ENCODE peak calls at places on chromosomes 4 and X, in six cellular contexts. K is Caco-2, Q is bronchial epithelial cell, H is neural progenitor cell, Y is stomach, B is mammary epithelial cell. W is an unnamed sample. For H3K36me3, the result is how much of the 10 kb centered on the place peaks cover.

GRCh38 chrX:1126738-1127137 is 85.7 kb downstream of the CRLF2 start:
- DNase-seq in K (no peak), Q (no peak), H (no peak), Y (no peak), B (no peak), W (no peak)

GRCh38 chrX:16444353-16444752 is 205.6 kb upstream of the S100G start:
- DNase-seq in K (no peak), Q (peak), H (no peak), Y (no peak), B (peak), W (no peak)

GRCh38 chr4:26051278-26051677 is 137.3 kb downstream of the SMIM20 start:
- DNase-seq in K (no peak), Q (no peak), H (no peak), Y (no peak), B (no peak), W (no peak)

GRCh38 chr4:185254434-185254833 is 45.0 kb downstream of the SNX25 start:
- DNase-seq in K (no peak), Q (peak), H (no peak), Y (no peak), B (no peak), W (no peak)

GRCh38 chrX:9955506-9955905 is 11.7 kb upstream of the CLDN34 start:
- DNase-seq in K (no peak), Q (no peak), H (no peak), Y (no peak), B (no peak), W (no peak)

GRCh38 chr4:140156529-140157171 is 2.7 kb upstream of the MAML3 start:
- DNase-seq in K (no peak), Q (no peak), H (no peak), Y (no peak), B (no peak), W (no peak)

GRCh38 chr4:3065551-3065950 is 8.8 kb downstream of the HTT-AS start:
- DNase-seq in K (no peak), Q (no peak), H (no peak), Y (no peak), B (no peak), W (no peak)

GRCh38 chr4:6658635-6659075 is 18.2 kb downstream of the MRFAP1 start:
- DNase-seq in K (no peak), Q (no peak), H (peak), Y (no peak), B (peak), W (peak)

GRCh38 chr4:180953572-180953971 is 1289.6 kb upstream of the TENM3 start:
- DNase-seq in K (peak), Q (peak), H (peak), Y (no peak), B (no peak), W (peak)

GRCh38 chr4:156594619-156595018 is 377.0 kb downstream of the PDGFC start:
- DNase-seq in K (no peak), Q (peak), H (no peak), Y (peak), B (peak), W (peak)

GRCh38 chr4:20591571-20592455 is 108.4 kb upstream of the PACRGL start:
- DNase-seq in K (no peak), Q (no peak), H (no peak), Y (no peak), B (no peak), W (no peak)

GRCh38 chrX:96861228-96861627 is 22.5 kb upstream of the RPA4 start:
- DNase-seq in K (no peak), Q (no peak), H (no peak), Y (no peak), B (no peak), W (no peak)

GRCh38 chrX:53713987-53714579 is 27.6 kb upstream of the HUWE1 start:
- DNase-seq in K (no peak), Q (no peak), H (no peak), Y (no peak), B (peak), W (no peak)

GRCh38 chrX:85112270-85112669 is 108.6 kb downstream of the APOOL start:
- DNase-seq in K (no peak), Q (no peak), H (no peak), Y (no peak), B (no peak), W (no peak)

GRCh38 chrX:118727686-118728339 is 407 bp downstream of the IL13RA1 start:
- DNase-seq in K (peak), Q (no peak), H (peak), Y (peak), B (peak), W (no peak)

GRCh38 chrX:10759400-10759799 is 139.0 kb upstream of the MID1 start:
- DNase-seq in K (no peak), Q (no peak), H (no peak), Y (no peak), B (no peak), W (no peak)

GRCh38 chr4:19739101-19739651 is 512.5 kb upstream of the SLIT2 start:
- DNase-seq in K (no peak), Q (peak), H (no peak), Y (no peak), B (peak), W (peak)

GRCh38 chr4:143202824-143203223 is 18.1 kb downstream of the USP38 start:
- DNase-seq in K (no peak), Q (peak), H (no peak), Y (no peak), B (no peak), W (peak)

GRCh38 chr4:100826808-100827548 is 309.2 kb upstream of the EMCN start:
- DNase-seq in K (no peak), Q (no peak), H (no peak), Y (no peak), B (no peak), W (no peak)

GRCh38 chrX:111837226-111837625 is 38.8 kb upstream of the TRPC5OS start:
- DNase-seq in K (no peak), Q (no peak), H (no peak), Y (no peak), B (no peak), W (no peak)

GRCh38 chrX:151279161-151279560 is 102.8 kb downstream of the GPR50 start:
- DNase-seq in K (no peak), Q (no peak), H (peak), Y (no peak), B (no peak), W (no peak)

GRCh38 chrX:39518451-39519212 is 579.1 kb downstream of the BCOR start:
- DNase-seq in K (no peak), Q (no peak), H (peak), Y (peak), B (no peak), W (no peak)

GRCh38 chr4:181150173-181150572 is 1093.0 kb upstream of the TENM3 start:
- DNase-seq in K (no peak), Q (no peak), H (no peak), Y (no peak), B (no peak), W (no peak)

GRCh38 chr4:113450681-113451080 is 310.9 kb downstream of the CAMK2D start:
- DNase-seq in K (no peak), Q (no peak), H (no peak), Y (no peak), B (no peak), W (no peak)

GRCh38 chr4:107006218-107006617 is 29.9 kb downstream of the DKK2 start:
- DNase-seq in K (no peak), Q (no peak), H (no peak), Y (no peak), B (no peak), W (no peak)

GRCh38 chr4:77021614-77022089 is 54.1 kb downstream of the CCNI start:
- DNase-seq in K (no peak), Q (no peak), H (no peak), Y (peak), B (no peak), W (no peak)

GRCh38 chr4:77022581-77023133 is 53.1 kb downstream of the CCNI start:
- DNase-seq in K (no peak), Q (no peak), H (peak), Y (no peak), B (no peak), W (peak)

GRCh38 chr4:77026322-77026704 is 49.5 kb downstream of the CCNI start:
- DNase-seq in K (no peak), Q (no peak), H (no peak), Y (no peak), B (no peak), W (no peak)

GRCh38 chr4:77025643-77026321 is 50.0 kb downstream of the CCNI start:
- DNase-seq in K (no peak), Q (no peak), H (no peak), Y (no peak), B (peak), W (no peak)

GRCh38 chr4:77023920-77024319 is 51.9 kb downstream of the CCNI start:
- DNase-seq in K (no peak), Q (no peak), H (no peak), Y (peak), B (no peak), W (peak)
- H3K36me3 ChIP-seq in K (under half), Q (under half), H (under half), Y (under half), B (under half), W (under half)

GRCh38 chrX:79156818-79157217 is 12.3 kb downstream of the GPR174 start:
- DNase-seq in K (no peak), Q (no peak), H (no peak), Y (no peak), B (no peak), W (no peak)

GRCh38 chrX:79161655-79162054 is 17.2 kb downstream of the GPR174 start:
- DNase-seq in K (no peak), Q (no peak), H (no peak), Y (no peak), B (no peak), W (peak)

GRCh38 chrX:79159800-79160199 is 15.3 kb downstream of the GPR174 start:
- DNase-seq in K (no peak), Q (no peak), H (no peak), Y (no peak), B (no peak), W (no peak)

GRCh38 chrX:79167437-79167836 is 22.9 kb downstream of the GPR174 start:
- DNase-seq in K (no peak), Q (no peak), H (no peak), Y (no peak), B (no peak), W (peak)

DNA sequence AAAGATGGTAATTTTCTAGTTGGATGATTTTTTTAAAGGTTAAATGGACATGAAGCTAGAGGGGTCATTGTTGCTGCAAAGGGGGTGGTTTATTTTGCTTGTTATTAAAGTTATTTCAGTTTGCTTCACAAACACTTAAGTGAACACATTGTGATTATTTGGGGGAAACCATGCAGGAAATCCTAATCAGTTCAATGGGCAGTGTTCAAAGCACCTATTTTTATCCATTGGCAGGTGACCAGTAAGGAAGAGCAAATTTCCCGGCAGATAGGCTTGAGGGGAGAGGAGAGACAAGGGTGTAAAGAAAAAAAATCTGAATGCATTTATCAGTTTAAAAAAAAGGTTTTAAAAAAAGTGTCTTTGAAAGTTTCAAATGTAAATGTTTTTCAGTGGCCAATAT is 17.6 kb downstream of the GPR174 start:
- DNase-seq in K (no peak), Q (no peak), H (no peak), Y (no peak), B (no peak), W (no peak)
- H3K4me3 ChIP-seq in K (no peak), Q (no peak), H (no peak), Y (no peak), B (no peak), W (peak)

GRCh38 chr4:15636818-15637217 is 18.3 kb downstream of the FBXL5 start:
- DNase-seq in K (no peak), Q (peak), H (no peak), Y (no peak), B (peak), W (no peak)
- H3K36me3 ChIP-seq in K (under half), Q (under half), H (under half), Y (under half), B (under half), W (half or more)

DNA sequence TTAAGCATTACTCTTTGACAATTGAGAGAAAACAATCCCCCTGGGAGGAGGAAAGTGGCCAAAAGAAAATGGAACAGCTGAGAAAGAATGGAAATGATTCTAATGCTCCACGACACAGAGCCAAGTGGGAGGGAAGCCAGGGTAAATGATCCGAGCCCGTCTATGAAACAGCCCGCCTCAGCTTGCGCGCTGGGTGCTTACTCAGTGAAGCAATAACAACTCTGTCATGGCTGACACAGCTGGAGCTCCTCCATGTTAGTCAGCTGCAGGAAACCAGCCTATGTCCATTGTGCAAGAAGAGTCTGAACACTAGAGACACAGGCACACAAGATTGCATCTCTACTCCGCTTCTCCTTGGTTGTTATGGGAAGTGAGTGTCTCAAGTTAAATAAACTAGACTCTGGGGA is 19.3 kb downstream of the NOA1 start:
- DNase-seq in K (no peak), Q (peak), H (no peak), Y (peak), B (peak), W (peak)
- H3K4me3 ChIP-seq in K (no peak), Q (no peak), H (no peak), Y (no peak), B (no peak), W (no peak)

GRCh38 chr4:102824398-102824797 is 3.0 kb downstream of the UBE2D3 start:
- DNase-seq in K (no peak), Q (no peak), H (no peak), Y (no peak), B (no peak), W (no peak)
- H3K36me3 ChIP-seq in K (under half), Q (under half), H (under half), Y (under half), B (under half), W (under half)

GRCh38 chr4:172808196-172808595 is 360.4 kb upstream of the GALNT7 start:
- DNase-seq in K (no peak), Q (no peak), H (no peak), Y (no peak), B (no peak), W (no peak)
- H3K4me3 ChIP-seq in K (no peak), Q (no peak), H (no peak), Y (no peak), B (no peak), W (no peak)

GRCh38 chr4:88690355-88690754 is 7.3 kb downstream of the NAP1L5 start:
- DNase-seq in K (no peak), Q (peak), H (no peak), Y (no peak), B (peak), W (peak)
- H3K36me3 ChIP-seq in K (under half), Q (under half), H (under half), Y (under half), B (under half), W (under half)

GRCh38 chr4:152785639-152786517 is 6.1 kb downstream of the ARFIP1 start:
- DNase-seq in K (no peak), Q (no peak), H (no peak), Y (no peak), B (no peak), W (no peak)
- H3K4me3 ChIP-seq in K (no peak), Q (no peak), H (no peak), Y (no peak), B (no peak), W (no peak)

GRCh38 chrX:24204331-24204730 is 54.8 kb downstream of the ZFX start:
- DNase-seq in K (no peak), Q (peak), H (no peak), Y (no peak), B (peak), W (no peak)

GRCh38 chrX:24202465-24203031 is 53.0 kb downstream of the ZFX start:
- DNase-seq in K (no peak), Q (no peak), H (no peak), Y (no peak), B (no peak), W (no peak)

GRCh38 chrX:24207826-24208225 is 58.3 kb downstream of the ZFX start:
- DNase-seq in K (no peak), Q (peak), H (no peak), Y (no peak), B (no peak), W (no peak)

GRCh38 chrX:24203072-24203808 is 53.7 kb downstream of the ZFX start:
- DNase-seq in K (no peak), Q (no peak), H (no peak), Y (no peak), B (no peak), W (no peak)

GRCh38 chrX:24204958-24205357 is 55.4 kb downstream of the ZFX start:
- DNase-seq in K (no peak), Q (no peak), H (no peak), Y (no peak), B (no peak), W (no peak)
- H3K36me3 ChIP-seq in K (under half), Q (under half), H (under half), Y (under half), B (under half), W (under half)

DNA sequence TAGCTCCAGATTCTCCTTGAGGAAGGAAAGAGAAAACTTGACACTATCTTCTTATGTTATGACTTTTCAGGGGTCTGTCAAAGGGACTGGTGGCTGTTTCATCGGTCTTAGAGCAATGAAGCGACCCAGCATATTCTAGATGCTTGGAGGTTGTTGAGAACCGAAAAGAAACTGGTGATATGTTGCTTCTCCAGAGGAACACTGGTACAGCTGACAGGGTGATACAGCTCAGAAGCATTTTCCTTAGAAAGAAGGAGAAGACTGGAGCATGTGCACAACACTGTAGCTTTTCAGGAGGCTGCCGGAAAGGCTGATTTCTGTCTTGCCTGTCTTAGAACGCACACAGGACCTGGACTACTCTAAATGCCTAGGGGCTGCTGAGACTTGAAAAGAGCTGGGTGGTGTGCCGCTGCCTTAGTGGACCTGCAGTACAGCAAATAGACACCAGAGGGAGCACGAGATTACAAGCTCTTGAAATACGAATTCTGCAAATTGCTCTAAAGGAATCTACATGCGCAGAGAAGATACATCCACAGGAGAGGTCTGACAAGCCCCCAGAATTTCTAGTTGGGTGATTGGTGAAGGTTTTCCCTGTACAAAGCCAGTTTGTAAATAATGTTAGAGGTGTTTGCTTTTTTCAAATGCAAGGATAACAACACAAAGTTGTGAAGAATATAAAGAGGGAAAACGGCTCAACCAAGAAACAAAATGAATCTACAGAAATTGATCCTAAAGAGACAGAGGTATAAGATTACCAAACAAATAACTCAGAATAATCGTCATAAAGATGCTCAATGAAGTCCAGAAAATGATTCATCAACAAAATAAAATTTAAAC is 223.1 kb upstream of the DMD start:
- DNase-seq in K (peak), Q (peak), H (peak), Y (peak), B (peak), W (peak)
- H3K4me3 ChIP-seq in K (no peak), Q (no peak), H (no peak), Y (no peak), B (no peak), W (no peak)